ENCODE peak calls at places on chromosomes 2 and 18, in four cellular contexts. E, Z, S and M are unnamed samples.

GRCh38 chr2:7588295-7588694 is 671.1 kb downstream of the RNF144A start:
- DNase-seq in E (no peak), Z (no peak), S (no peak), M (no peak)

GRCh38 chr2:127968610-127969339 is 59.1 kb downstream of the SAP130 start:
- DNase-seq in E (no peak), Z (no peak), S (no peak), M (no peak)

GRCh38 chr2:99865818-99866676 is 276.3 kb downstream of the AFF3 start:
- DNase-seq in E (peak), Z (no peak), S (no peak), M (no peak)

GRCh38 chr18:32530947-32531651 is 60.4 kb upstream of the GAREM1 start:
- DNase-seq in E (no peak), Z (no peak), S (no peak), M (no peak)

GRCh38 chr2:241734467-241735208 is at the start of gene D2HGDH:
- DNase-seq in E (peak), Z (peak), S (peak), M (peak)

GRCh38 chr2:228549390-228550007 is 368.0 kb upstream of the SPHKAP start:
- DNase-seq in E (no peak), Z (no peak), S (no peak), M (no peak)

GRCh38 chr2:28298406-28298805 is 94.3 kb upstream of the FOSL2 start:
- DNase-seq in E (no peak), Z (no peak), S (no peak), M (no peak)

GRCh38 chr2:207692206-207693065 is 19.0 kb upstream of the CCNYL1 start:
- DNase-seq in E (peak), Z (no peak), S (no peak), M (no peak)

GRCh38 chr18:63216911-63217311 is 102.7 kb downstream of the BCL2 start:
- DNase-seq in E (no peak), Z (no peak), S (no peak), M (no peak)

GRCh38 chr2:120600786-120601185 is 134.9 kb upstream of the GLI2 start:
- DNase-seq in E (no peak), Z (no peak), S (no peak), M (no peak)

GRCh38 chr2:50535971-50536759 is 495.8 kb downstream of the NRXN1 start:
- DNase-seq in E (peak), Z (no peak), S (no peak), M (no peak)

GRCh38 chr2:144886847-144887246 is 366.9 kb upstream of the ZEB2 start:
- DNase-seq in E (no peak), Z (peak), S (peak), M (peak)

GRCh38 chr2:11310212-11310611 is 34.2 kb downstream of the ROCK2 start:
- DNase-seq in E (no peak), Z (no peak), S (no peak), M (no peak)

GRCh38 chr2:215319500-215319899 is 7.6 kb downstream of the ATIC start:
- DNase-seq in E (no peak), Z (no peak), S (no peak), M (no peak)

GRCh38 chr2:239184179-239184578 is 216.6 kb downstream of the HDAC4 start:
- DNase-seq in E (no peak), Z (no peak), S (no peak), M (no peak)

GRCh38 chr18:62485684-62486083 is 37.1 kb upstream of the ZCCHC2 start:
- DNase-seq in E (peak), Z (no peak), S (no peak), M (peak)

GRCh38 chr2:62151306-62151638 is 44.6 kb upstream of the B3GNT2 start:
- DNase-seq in E (no peak), Z (no peak), S (no peak), M (no peak)

GRCh38 chr2:98501223-98501622 is 56.6 kb downstream of the INPP4A start:
- DNase-seq in E (no peak), Z (no peak), S (no peak), M (no peak)

GRCh38 chr2:114201781-114202180 is 240.7 kb upstream of the DPP10 start:
- DNase-seq in E (no peak), Z (no peak), S (no peak), M (no peak)